ENCODE peak calls at places on chromosomes 6 and 20, in four cellular contexts. One of them, this sample, is unnamed.

GRCh38 chr6:146593978-146594377 is 4.8 kb upstream of the ADGB start:
- DNase-seq in neuronal stem cell: no peak
- DNase-seq in IMR-90: no peak
- DNase-seq in H9: no peak
- DNase-seq in this sample: no peak

GRCh38 chr6:151876122-151876521 is 68.6 kb downstream of the ESR1 start:
- DNase-seq in neuronal stem cell: no peak
- DNase-seq in IMR-90: no peak
- DNase-seq in H9: no peak
- DNase-seq in this sample: no peak

GRCh38 chr6:2986722-2987196 is 12.9 kb upstream of the NQO2 start:
- DNase-seq in neuronal stem cell: no peak
- DNase-seq in IMR-90: peak
- DNase-seq in H9: no peak
- DNase-seq in this sample: no peak

GRCh38 chr6:47073125-47074110 is 31.3 kb upstream of the ADGRF1 start:
- DNase-seq in neuronal stem cell: no peak
- DNase-seq in IMR-90: no peak
- DNase-seq in H9: no peak
- DNase-seq in this sample: peak

GRCh38 chr6:102571236-102571908 is 1177.9 kb downstream of the GRIK2 start:
- DNase-seq in neuronal stem cell: no peak
- DNase-seq in IMR-90: no peak
- DNase-seq in H9: no peak
- DNase-seq in this sample: no peak

GRCh38 chr6:3773696-3774298 is 22.3 kb upstream of the PXDC1 start:
- DNase-seq in neuronal stem cell: no peak
- DNase-seq in IMR-90: no peak
- DNase-seq in H9: no peak
- DNase-seq in this sample: no peak

GRCh38 chr6:41022294-41022693 is 16.7 kb downstream of the UNC5CL start:
- DNase-seq in neuronal stem cell: no peak
- DNase-seq in IMR-90: no peak
- DNase-seq in H9: no peak
- DNase-seq in this sample: no peak

GRCh38 chr6:56517155-56517745 is 125.4 kb downstream of the DST start:
- DNase-seq in neuronal stem cell: no peak
- DNase-seq in IMR-90: peak
- DNase-seq in H9: no peak
- DNase-seq in this sample: no peak

GRCh38 chr6:74519172-74519571 is 686.7 kb downstream of the COL12A1 start:
- DNase-seq in neuronal stem cell: no peak
- DNase-seq in IMR-90: peak
- DNase-seq in H9: no peak
- DNase-seq in this sample: no peak

GRCh38 chr6:147905721-147906120 is 397.2 kb downstream of the SAMD5 start:
- DNase-seq in neuronal stem cell: no peak
- DNase-seq in IMR-90: peak
- DNase-seq in H9: no peak
- DNase-seq in this sample: no peak

GRCh38 chr6:95593025-95593424 is 15.7 kb downstream of the MANEA start:
- DNase-seq in neuronal stem cell: no peak
- DNase-seq in IMR-90: no peak
- DNase-seq in H9: no peak
- DNase-seq in this sample: no peak

GRCh38 chr6:49543087-49543858 is 7.2 kb upstream of the C6orf141 start:
- DNase-seq in neuronal stem cell: no peak
- DNase-seq in IMR-90: no peak
- DNase-seq in H9: no peak
- DNase-seq in this sample: no peak

GRCh38 chr6:148441454-148441911 is 98.8 kb downstream of the SASH1 start:
- DNase-seq in neuronal stem cell: no peak
- DNase-seq in IMR-90: peak
- DNase-seq in H9: no peak
- DNase-seq in this sample: peak

GRCh38 chr6:6008114-6008647 is 1.5 kb upstream of the NRN1 start:
- DNase-seq in neuronal stem cell: no peak
- DNase-seq in IMR-90: no peak
- DNase-seq in H9: no peak
- DNase-seq in this sample: no peak

GRCh38 chr6:170230520-170231390 is 60.1 kb downstream of the DLL1 start:
- DNase-seq in neuronal stem cell: no peak
- DNase-seq in IMR-90: no peak
- DNase-seq in H9: no peak
- DNase-seq in this sample: no peak

GRCh38 chr6:107114213-107114871 is 973 bp downstream of the BEND3 start:
- DNase-seq in neuronal stem cell: peak
- DNase-seq in IMR-90: peak
- DNase-seq in H9: peak
- DNase-seq in this sample: peak

GRCh38 chr20:23641936-23642751 is 4.4 kb upstream of the CST3 start:
- DNase-seq in neuronal stem cell: no peak
- DNase-seq in IMR-90: peak
- DNase-seq in H9: no peak
- DNase-seq in this sample: no peak

GRCh38 chr6:42390228-42390934 is 61.3 kb downstream of the TRERF1 start:
- DNase-seq in neuronal stem cell: no peak
- DNase-seq in IMR-90: no peak
- DNase-seq in H9: no peak
- DNase-seq in this sample: no peak

GRCh38 chr20:17520583-17520982 is 10.6 kb downstream of the BFSP1 start:
- DNase-seq in neuronal stem cell: no peak
- DNase-seq in IMR-90: no peak
- DNase-seq in H9: no peak
- DNase-seq in this sample: peak

GRCh38 chr20:53016534-53017042 is 44.4 kb downstream of the TSHZ2 start:
- DNase-seq in neuronal stem cell: no peak
- DNase-seq in IMR-90: no peak
- DNase-seq in H9: no peak
- DNase-seq in this sample: no peak

GRCh38 chr20:25336561-25337422 is 53.8 kb downstream of the ABHD12 start:
- DNase-seq in neuronal stem cell: no peak
- DNase-seq in IMR-90: peak
- DNase-seq in H9: peak
- DNase-seq in this sample: peak

GRCh38 chr6:124858564-124858963 is 103.7 kb upstream of the RNF217 start:
- DNase-seq in neuronal stem cell: no peak
- DNase-seq in IMR-90: no peak
- DNase-seq in H9: no peak
- DNase-seq in this sample: no peak

GRCh38 chr6:164151161-164151728 is 736.7 kb downstream of the QKI start:
- DNase-seq in neuronal stem cell: peak
- DNase-seq in IMR-90: no peak
- DNase-seq in H9: no peak
- DNase-seq in this sample: peak

GRCh38 chr6:121603486-121603885 is 168.0 kb downstream of the GJA1 start:
- DNase-seq in neuronal stem cell: no peak
- DNase-seq in IMR-90: no peak
- DNase-seq in H9: no peak
- DNase-seq in this sample: no peak

GRCh38 chr20:22623211-22623610 is 38.8 kb upstream of the FOXA2 start:
- DNase-seq in neuronal stem cell: no peak
- DNase-seq in IMR-90: peak
- DNase-seq in H9: no peak
- DNase-seq in this sample: peak

GRCh38 chr6:160424256-160424655 is 76.1 kb downstream of the SLC22A3 start:
- DNase-seq in neuronal stem cell: no peak
- DNase-seq in IMR-90: no peak
- DNase-seq in H9: no peak
- DNase-seq in this sample: no peak

GRCh38 chr6:1015819-1016218 is 296.1 kb upstream of the FOXQ1 start:
- DNase-seq in neuronal stem cell: no peak
- DNase-seq in IMR-90: no peak
- DNase-seq in H9: no peak
- DNase-seq in this sample: no peak

GRCh38 chr6:37851997-37852524 is 32.5 kb downstream of the ZFAND3 start:
- DNase-seq in neuronal stem cell: no peak
- DNase-seq in IMR-90: no peak
- DNase-seq in H9: no peak
- DNase-seq in this sample: no peak

GRCh38 chr6:87105823-87106222 is 10.9 kb upstream of the CGA start:
- DNase-seq in neuronal stem cell: no peak
- DNase-seq in IMR-90: peak
- DNase-seq in H9: no peak
- DNase-seq in this sample: no peak

GRCh38 chr20:43123180-43123579 is 66.5 kb downstream of the PTPRT start:
- DNase-seq in neuronal stem cell: no peak
- DNase-seq in IMR-90: no peak
- DNase-seq in H9: no peak
- DNase-seq in this sample: no peak
- H2AK5ac ChIP-seq in neuronal stem cell: no peak
- H2AK5ac ChIP-seq in IMR-90: no peak
- H2AK5ac ChIP-seq in H9: no peak
- H2AK5ac ChIP-seq in this sample: no peak

GRCh38 chr6:16236648-16237199 is 1.7 kb upstream of the GMPR start:
- DNase-seq in neuronal stem cell: no peak
- DNase-seq in IMR-90: peak
- DNase-seq in H9: no peak
- DNase-seq in this sample: no peak

GRCh38 chr6:16239090-16239797 is 857 bp downstream of the GMPR start:
- DNase-seq in neuronal stem cell: no peak
- DNase-seq in IMR-90: peak
- DNase-seq in H9: no peak
- DNase-seq in this sample: peak

GRCh38 chr6:16237242-16237641 is 1.1 kb upstream of the GMPR start:
- DNase-seq in neuronal stem cell: no peak
- DNase-seq in IMR-90: no peak
- DNase-seq in H9: no peak
- DNase-seq in this sample: no peak

GRCh38 chr6:16238658-16239089 is 287 bp downstream of the GMPR start:
- DNase-seq in neuronal stem cell: no peak
- DNase-seq in IMR-90: no peak
- DNase-seq in H9: peak
- DNase-seq in this sample: peak

GRCh38 chr6:16238057-16238657 is at the start of gene GMPR:
- DNase-seq in neuronal stem cell: peak
- DNase-seq in IMR-90: peak
- DNase-seq in H9: peak
- DNase-seq in this sample: peak
- H3K4ac ChIP-seq in neuronal stem cell: no peak
- H3K4ac ChIP-seq in IMR-90: peak
- H3K4ac ChIP-seq in H9: no peak
- H3K4ac ChIP-seq in this sample: peak

DNA sequence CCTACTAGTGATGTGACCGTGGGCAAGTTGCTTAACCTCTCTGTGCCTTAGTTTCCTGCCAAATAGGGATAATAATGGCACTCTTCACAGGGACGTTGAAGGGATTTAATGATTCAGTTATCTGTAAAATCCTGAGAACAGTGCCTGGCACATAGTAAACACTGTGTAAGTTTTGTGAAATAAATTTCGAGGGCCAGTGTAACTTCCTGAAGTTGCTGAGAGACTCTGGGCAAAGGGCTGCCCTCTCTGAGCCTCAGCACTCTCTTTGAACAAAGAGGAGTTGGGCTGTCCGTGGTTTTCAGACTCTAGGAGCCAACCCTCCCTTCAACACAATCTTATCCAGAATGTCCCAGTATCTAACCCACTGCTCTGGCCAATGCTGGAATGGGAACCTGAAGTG is 2.5 kb upstream of the TEAD3 start:
- DNase-seq in neuronal stem cell: no peak
- DNase-seq in IMR-90: no peak
- DNase-seq in H9: no peak
- DNase-seq in this sample: no peak
- H2AK5ac ChIP-seq in neuronal stem cell: no peak
- H2AK5ac ChIP-seq in IMR-90: no peak
- H2AK5ac ChIP-seq in H9: no peak
- H2AK5ac ChIP-seq in this sample: no peak

DNA sequence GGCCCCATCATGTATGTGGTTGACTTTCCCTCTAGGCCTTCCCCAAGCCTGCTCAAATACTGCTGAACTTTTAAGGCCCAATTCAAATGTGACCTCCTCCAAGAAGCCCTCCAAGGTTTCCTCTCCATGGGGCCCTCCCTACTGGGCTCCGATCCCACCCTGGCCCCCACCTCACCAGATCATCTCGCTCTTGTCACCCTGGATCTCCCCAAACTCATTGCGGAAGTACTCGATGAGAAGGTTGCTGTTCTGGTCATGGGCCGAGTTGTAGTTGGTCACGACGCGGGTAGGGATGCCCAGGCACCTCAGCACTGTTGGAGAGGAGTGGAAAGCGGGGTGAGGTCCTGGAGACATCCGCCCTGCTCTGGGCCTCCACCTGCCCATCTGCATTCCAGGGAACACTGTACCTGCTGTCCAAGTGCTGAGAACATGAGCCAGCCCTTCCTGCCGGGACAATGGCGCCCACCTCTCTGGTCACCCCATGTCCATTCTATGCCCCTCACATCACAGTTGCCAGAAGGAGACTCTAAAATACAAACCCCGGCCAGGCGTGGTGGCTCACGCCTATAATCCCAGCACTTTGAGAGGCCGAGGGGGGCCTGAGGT is 23.1 kb downstream of the TGM2 start:
- DNase-seq in neuronal stem cell: no peak
- DNase-seq in IMR-90: no peak
- DNase-seq in H9: no peak
- DNase-seq in this sample: no peak
- H3K4ac ChIP-seq in neuronal stem cell: no peak
- H3K4ac ChIP-seq in IMR-90: peak
- H3K4ac ChIP-seq in H9: no peak
- H3K4ac ChIP-seq in this sample: no peak

GRCh38 chr6:85672623-85673022 is 29.9 kb upstream of the SYNCRIP start:
- DNase-seq in neuronal stem cell: no peak
- DNase-seq in IMR-90: no peak
- DNase-seq in H9: peak
- DNase-seq in this sample: no peak

GRCh38 chr6:85672050-85672449 is 29.4 kb upstream of the SYNCRIP start:
- DNase-seq in neuronal stem cell: no peak
- DNase-seq in IMR-90: no peak
- DNase-seq in H9: peak
- DNase-seq in this sample: peak

GRCh38 chr6:85674604-85675003 is 31.9 kb upstream of the SYNCRIP start:
- DNase-seq in neuronal stem cell: no peak
- DNase-seq in IMR-90: no peak
- DNase-seq in H9: no peak
- DNase-seq in this sample: no peak

GRCh38 chr6:85675030-85675819 is 32.5 kb upstream of the SYNCRIP start:
- DNase-seq in neuronal stem cell: no peak
- DNase-seq in IMR-90: peak
- DNase-seq in H9: peak
- DNase-seq in this sample: peak

GRCh38 chr6:85673198-85674139 is 30.8 kb upstream of the SYNCRIP start:
- DNase-seq in neuronal stem cell: no peak
- DNase-seq in IMR-90: no peak
- DNase-seq in H9: no peak
- DNase-seq in this sample: no peak
- H2AK5ac ChIP-seq in neuronal stem cell: no peak
- H2AK5ac ChIP-seq in IMR-90: no peak
- H2AK5ac ChIP-seq in H9: no peak
- H2AK5ac ChIP-seq in this sample: no peak